ENCODE peak calls at places on chromosome 20, in nine cellular contexts. C is NCI-H748 treated with DMSO at 0.1 percent for 48 hours, I is AG09309, Q is aorta, X is adipocyte, M is substantia nigra, T is NT2/D1, K is GM04504, S is H9. Y is an unnamed sample.

GRCh38 chr20:19885981-19886665 is 128.1 kb downstream of the RIN2 start:
- DNase-seq in X (no peak), Q (peak), M (peak), K (no peak), I (no peak), S (peak), T (no peak), C (no peak), Y (peak)

GRCh38 chr20:49608752-49609670 is 41.1 kb upstream of the PTGIS start:
- DNase-seq in K (no peak), T (peak), M (peak), X (peak), Q (peak), I (no peak), S (peak), C (peak), Y (peak)

GRCh38 chr20:35332540-35333200 is 40.4 kb upstream of the FAM83C start:
- DNase-seq in X (no peak), I (no peak), C (no peak), T (no peak), Q (no peak), S (no peak), K (no peak), M (no peak), Y (no peak)

GRCh38 chr20:60453388-60453787 is 495.2 kb downstream of the CDH26 start:
- DNase-seq in X (no peak), T (no peak), I (no peak), M (no peak), Q (no peak), C (no peak), S (no peak), K (no peak), Y (no peak)

GRCh38 chr20:58102744-58103516 is 125.5 kb downstream of the ANKRD60 start:
- DNase-seq in I (no peak), T (no peak), M (no peak), X (no peak), K (no peak), C (no peak), Q (no peak), S (no peak), Y (peak)

GRCh38 chr20:51434556-51435256 is 107.8 kb downstream of the NFATC2 start:
- DNase-seq in M (no peak), I (peak), C (no peak), T (no peak), K (peak), Q (no peak), X (peak), S (no peak), Y (no peak)

GRCh38 chr20:25257756-25258462 is 10.0 kb downstream of the PYGB start:
- DNase-seq in M (no peak), C (no peak), X (no peak), K (no peak), S (peak), T (no peak), Q (no peak), I (no peak), Y (no peak)

GRCh38 chr20:50048420-50049166 is 64.4 kb downstream of the UBE2V1 start:
- DNase-seq in T (no peak), Q (peak), X (peak), C (no peak), M (peak), K (no peak), I (no peak), S (no peak), Y (no peak)

GRCh38 chr20:46458891-46459750 is 52.7 kb upstream of the ELMO2 start:
- DNase-seq in K (no peak), S (peak), T (peak), C (peak), I (no peak), M (peak), Q (peak), X (peak), Y (peak)

GRCh38 chr20:46946181-46946624 is 51.6 kb downstream of the EYA2 start:
- DNase-seq in K (no peak), M (no peak), S (no peak), X (no peak), I (no peak), C (no peak), Q (no peak), T (no peak), Y (no peak)

GRCh38 chr20:44405785-44406571 is 50.5 kb downstream of the HNF4A start:
- DNase-seq in M (no peak), K (no peak), Q (no peak), C (no peak), T (no peak), X (no peak), S (no peak), I (no peak), Y (no peak)

GRCh38 chr20:50303573-50304500 is 113.2 kb downstream of the CEBPB start:
- DNase-seq in S (peak), X (peak), M (peak), Q (peak), T (no peak), C (peak), K (no peak), I (no peak), Y (peak)

GRCh38 chr20:56826306-56826970 is 197.3 kb downstream of the TFAP2C start:
- DNase-seq in M (no peak), C (no peak), Q (no peak), K (no peak), S (no peak), I (no peak), T (no peak), X (peak), Y (no peak)

GRCh38 chr20:1806456-1806855 is 88.8 kb upstream of the SIRPA start:
- DNase-seq in K (no peak), I (no peak), C (no peak), S (no peak), M (no peak), T (no peak), X (no peak), Q (no peak), Y (no peak)

GRCh38 chr20:33328157-33328556 is 45.1 kb downstream of the BPIFB1 start:
- DNase-seq in I (no peak), S (no peak), K (no peak), X (no peak), C (no peak), M (no peak), T (no peak), Q (no peak), Y (no peak)

GRCh38 chr20:57611605-57612311 is 8.5 kb downstream of the ZBP1 start:
- DNase-seq in S (no peak), C (no peak), I (no peak), X (no peak), K (no peak), Q (peak), T (no peak), M (peak), Y (peak)

GRCh38 chr20:25745100-25745499 is 48.4 kb upstream of the ZNF337 start:
- DNase-seq in M (no peak), T (no peak), K (no peak), I (no peak), X (no peak), S (no peak), Q (no peak), C (no peak), Y (no peak)

GRCh38 chr20:17485017-17485416 is 46.2 kb downstream of the BFSP1 start:
- DNase-seq in M (no peak), C (no peak), S (no peak), Q (no peak), K (no peak), I (no peak), X (no peak), T (no peak), Y (no peak)

GRCh38 chr20:17798601-17799000 is 98.8 kb downstream of the BANF2 start:
- DNase-seq in X (no peak), K (no peak), I (no peak), T (no peak), M (no peak), C (no peak), Q (no peak), S (no peak), Y (no peak)

GRCh38 chr20:25173886-25174308 is 21.6 kb upstream of the ENTPD6 start:
- DNase-seq in S (no peak), M (no peak), T (no peak), X (no peak), Q (no peak), K (no peak), C (no peak), I (no peak), Y (no peak)

GRCh38 chr20:32536861-32537656 is 48.1 kb downstream of the NOL4L start:
- DNase-seq in I (no peak), C (peak), S (no peak), Q (peak), T (no peak), X (no peak), M (no peak), K (no peak), Y (no peak)

GRCh38 chr20:43529457-43530153 is 22.1 kb downstream of the L3MBTL1 start:
- DNase-seq in X (no peak), C (no peak), K (no peak), T (no peak), M (no peak), S (no peak), Q (no peak), I (no peak), Y (no peak)

GRCh38 chr20:20201124-20201523 is 148.8 kb downstream of the CFAP61 start:
- DNase-seq in S (no peak), M (no peak), I (no peak), T (no peak), X (no peak), C (no peak), Q (no peak), K (no peak), Y (no peak)

GRCh38 chr20:50627747-50628146 is 63.6 kb downstream of the RIPOR3 start:
- DNase-seq in M (no peak), S (no peak), Q (no peak), I (no peak), X (no peak), T (no peak), K (no peak), C (no peak), Y (no peak)

GRCh38 chr20:17622086-17622850 is 52.4 kb downstream of the DSTN start:
- DNase-seq in I (no peak), M (no peak), Q (peak), T (no peak), K (no peak), C (no peak), S (no peak), X (no peak), Y (no peak)

GRCh38 chr20:60326821-60327220 is 368.6 kb downstream of the CDH26 start:
- DNase-seq in T (no peak), K (no peak), I (no peak), C (no peak), X (no peak), M (no peak), S (no peak), Q (no peak), Y (no peak)

GRCh38 chr20:20407891-20408805 is 40.2 kb downstream of the INSM1 start:
- DNase-seq in I (no peak), M (peak), S (no peak), X (peak), C (peak), Q (no peak), T (no peak), K (no peak), Y (peak)

GRCh38 chr20:831956-832355 is 1.6 kb upstream of the FAM110A start:
- DNase-seq in M (no peak), Q (peak), S (no peak), I (no peak), K (no peak), T (no peak), X (no peak), C (no peak), Y (no peak)

GRCh38 chr20:63658749-63659187 is 656 bp downstream of the RTEL1 start:
- DNase-seq in K (no peak), T (no peak), Q (no peak), X (no peak), M (no peak), I (no peak), S (no peak), C (no peak), Y (no peak)

GRCh38 chr20:48340915-48341314 is 486.9 kb downstream of the PREX1 start:
- DNase-seq in S (no peak), T (no peak), C (no peak), Q (no peak), I (no peak), M (no peak), K (no peak), X (no peak), Y (no peak)

GRCh38 chr20:49457444-49457843 is 25.0 kb downstream of the KCNB1 start:
- DNase-seq in Q (no peak), C (no peak), T (no peak), K (no peak), M (no peak), S (no peak), X (no peak), I (no peak), Y (no peak)

GRCh38 chr20:61951695-61952533 is 113.8 kb downstream of the TAF4 start:
- DNase-seq in K (no peak), S (peak), X (peak), C (no peak), Q (no peak), I (no peak), T (peak), M (no peak), Y (no peak)

GRCh38 chr20:33232486-33233072 is 3.2 kb upstream of the BPIFA1 start:
- DNase-seq in X (no peak), Q (no peak), C (no peak), I (no peak), K (no peak), S (no peak), T (no peak), M (no peak), Y (no peak)

GRCh38 chr20:31721408-31722332 is 998 bp downstream of the BCL2L1 start:
- DNase-seq in K (no peak), I (no peak), M (peak), C (peak), T (no peak), S (peak), Q (no peak), X (no peak), Y (no peak)

GRCh38 chr20:63661959-63662812 is 4.1 kb downstream of the RTEL1 start:
- DNase-seq in M (no peak), K (no peak), C (no peak), T (no peak), I (no peak), Q (no peak), X (no peak), S (no peak), Y (no peak)

GRCh38 chr20:17682889-17683198 is 802 bp upstream of the RRBP1 start:
- DNase-seq in S (no peak), X (no peak), M (no peak), K (no peak), I (no peak), T (no peak), Q (no peak), C (no peak), Y (no peak)

GRCh38 chr20:7113577-7114466 is 346.3 kb downstream of the BMP2 start:
- DNase-seq in X (no peak), K (no peak), S (peak), I (no peak), M (peak), Q (no peak), C (peak), T (peak), Y (peak)

GRCh38 chr20:56736285-56736857 is 107.3 kb downstream of the TFAP2C start:
- DNase-seq in Q (no peak), X (no peak), M (no peak), I (no peak), T (peak), K (no peak), S (peak), C (no peak), Y (no peak)

GRCh38 chr20:50704971-50705370 is 13.6 kb upstream of the RIPOR3 start:
- DNase-seq in Q (no peak), T (no peak), X (peak), I (no peak), C (no peak), K (no peak), M (no peak), S (no peak), Y (no peak)

GRCh38 chr20:5806457-5807263 is 56.5 kb downstream of the SHLD1 start:
- DNase-seq in X (no peak), S (no peak), I (no peak), Q (no peak), C (no peak), K (no peak), M (no peak), T (no peak), Y (no peak)